ENCODE peak calls at places on chromosomes 7 and 10, in seven cellular contexts. One of them, this sample, is unnamed.

GRCh38 chr7:156889089-156889488 is 3.9 kb downstream of the LMBR1 start:
- DNase-seq in CD8-positive, alpha-beta T cell: no peak
- DNase-seq in epithelial cell of esophagus: peak; percentile 29
- DNase-seq in fibroblast of pulmonary artery: no peak
- DNase-seq in brain microvascular endothelial cell: no peak
- DNase-seq in astrocyte of the spinal cord: peak; percentile 20
- DNase-seq in PC-3: no peak
- DNase-seq in this sample: peak; percentile 38

GRCh38 chr7:94386416-94386815 is 8.3 kb upstream of the COL1A2 start:
- DNase-seq in PC-3: no peak
- DNase-seq in brain microvascular endothelial cell: no peak
- DNase-seq in astrocyte of the spinal cord: no peak
- DNase-seq in fibroblast of pulmonary artery: no peak
- DNase-seq in epithelial cell of esophagus: no peak
- DNase-seq in CD8-positive, alpha-beta T cell: no peak
- DNase-seq in this sample: no peak

GRCh38 chr7:134513169-134513752 is 14.1 kb upstream of the AKR1B10 start:
- DNase-seq in epithelial cell of esophagus: peak; percentile 79
- DNase-seq in astrocyte of the spinal cord: peak; percentile 49
- DNase-seq in CD8-positive, alpha-beta T cell: peak; percentile 53
- DNase-seq in brain microvascular endothelial cell: peak; percentile 30
- DNase-seq in fibroblast of pulmonary artery: peak; percentile 75
- DNase-seq in PC-3: peak; percentile 79
- DNase-seq in this sample: peak; percentile 59

GRCh38 chr7:40717242-40717641 is 582.4 kb downstream of the SUGCT start:
- DNase-seq in epithelial cell of esophagus: peak; percentile 96
- DNase-seq in brain microvascular endothelial cell: peak; percentile 90
- DNase-seq in astrocyte of the spinal cord: peak; percentile 68
- DNase-seq in CD8-positive, alpha-beta T cell: no peak
- DNase-seq in PC-3: peak; percentile 86
- DNase-seq in fibroblast of pulmonary artery: peak; percentile 92
- DNase-seq in this sample: peak; percentile 89

GRCh38 chr7:90246184-90246583 is 1.2 kb downstream of the CFAP69 start:
- DNase-seq in CD8-positive, alpha-beta T cell: no peak
- DNase-seq in brain microvascular endothelial cell: no peak
- DNase-seq in PC-3: peak; percentile 12
- DNase-seq in epithelial cell of esophagus: no peak
- DNase-seq in fibroblast of pulmonary artery: peak; percentile 79
- DNase-seq in astrocyte of the spinal cord: peak; percentile 6
- DNase-seq in this sample: peak; percentile 22

GRCh38 chr10:49595713-49596492 is 14.2 kb upstream of the SLC18A3 start:
- DNase-seq in brain microvascular endothelial cell: no peak
- DNase-seq in epithelial cell of esophagus: no peak
- DNase-seq in PC-3: peak; percentile 45
- DNase-seq in CD8-positive, alpha-beta T cell: peak; percentile 45
- DNase-seq in fibroblast of pulmonary artery: peak; percentile 23
- DNase-seq in astrocyte of the spinal cord: no peak
- DNase-seq in this sample: no peak

GRCh38 chr7:132066776-132067175 is 509.5 kb downstream of the PLXNA4 start:
- DNase-seq in fibroblast of pulmonary artery: peak; percentile 48
- DNase-seq in brain microvascular endothelial cell: peak; percentile 43
- DNase-seq in CD8-positive, alpha-beta T cell: no peak
- DNase-seq in PC-3: no peak
- DNase-seq in astrocyte of the spinal cord: peak; percentile 82
- DNase-seq in epithelial cell of esophagus: no peak
- DNase-seq in this sample: peak; percentile 13

GRCh38 chr7:132614428-132615076 is 38.3 kb upstream of the PLXNA4 start:
- DNase-seq in CD8-positive, alpha-beta T cell: no peak
- DNase-seq in fibroblast of pulmonary artery: peak; percentile 20
- DNase-seq in astrocyte of the spinal cord: peak; percentile 17
- DNase-seq in brain microvascular endothelial cell: no peak
- DNase-seq in PC-3: no peak
- DNase-seq in epithelial cell of esophagus: no peak
- DNase-seq in this sample: peak; percentile 3

GRCh38 chr10:14967897-14968296 is 8.7 kb downstream of the MEIG1 start:
- DNase-seq in CD8-positive, alpha-beta T cell: no peak
- DNase-seq in epithelial cell of esophagus: no peak
- DNase-seq in PC-3: no peak
- DNase-seq in brain microvascular endothelial cell: no peak
- DNase-seq in astrocyte of the spinal cord: no peak
- DNase-seq in fibroblast of pulmonary artery: no peak
- DNase-seq in this sample: no peak

GRCh38 chr10:14975672-14976273 is 16.6 kb downstream of the MEIG1 start:
- DNase-seq in astrocyte of the spinal cord: no peak
- DNase-seq in brain microvascular endothelial cell: no peak
- DNase-seq in PC-3: no peak
- DNase-seq in fibroblast of pulmonary artery: no peak
- DNase-seq in epithelial cell of esophagus: no peak
- DNase-seq in CD8-positive, alpha-beta T cell: no peak
- DNase-seq in this sample: no peak

GRCh38 chr10:14971867-14972448 is 12.8 kb downstream of the MEIG1 start:
- DNase-seq in PC-3: peak; percentile 13
- DNase-seq in fibroblast of pulmonary artery: peak; percentile 23
- DNase-seq in brain microvascular endothelial cell: no peak
- DNase-seq in astrocyte of the spinal cord: peak; percentile 13
- DNase-seq in epithelial cell of esophagus: peak; percentile 7
- DNase-seq in CD8-positive, alpha-beta T cell: peak; percentile 59
- DNase-seq in this sample: peak; percentile 34
- TF ChIP-seq CTCF in PC-3: peak; percentile 50
- TF ChIP-seq CTCF in fibroblast of pulmonary artery: peak; percentile 60
- TF ChIP-seq CTCF in brain microvascular endothelial cell: peak; percentile 77
- TF ChIP-seq CTCF in astrocyte of the spinal cord: peak; percentile 72
- TF ChIP-seq CTCF in epithelial cell of esophagus: peak; percentile 44
- TF ChIP-seq CTCF in CD8-positive, alpha-beta T cell: peak; percentile 62
- TF ChIP-seq CTCF in this sample: peak; percentile 70

DNA sequence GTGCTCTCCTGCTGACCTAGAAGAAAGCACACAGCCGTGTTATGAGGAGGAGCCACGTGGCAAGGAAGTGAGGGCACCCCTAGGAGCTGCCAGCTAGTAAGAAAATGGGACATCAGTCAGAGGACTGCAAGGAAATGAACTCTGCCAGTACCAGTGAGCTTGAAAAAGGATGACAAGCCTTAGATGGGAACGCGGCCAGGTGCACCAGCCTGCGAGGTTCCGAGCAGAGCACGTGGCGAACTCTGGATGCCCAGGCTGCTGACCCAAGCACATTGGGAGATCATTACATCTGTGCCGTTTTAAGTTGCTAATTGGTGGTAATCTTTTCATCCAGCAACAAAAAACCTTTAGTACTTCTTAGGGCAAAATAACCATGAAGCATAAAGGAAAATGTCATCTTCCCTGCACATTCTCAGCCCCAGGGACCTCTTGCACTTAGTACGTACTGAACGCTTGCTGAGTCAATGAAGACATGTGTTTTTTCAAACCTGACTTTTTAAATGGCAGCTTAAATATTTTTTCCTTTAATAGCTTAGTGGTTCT is 69.4 kb downstream of the AMZ1 start:
- DNase-seq in fibroblast of pulmonary artery: no peak
- DNase-seq in CD8-positive, alpha-beta T cell: no peak
- DNase-seq in brain microvascular endothelial cell: no peak
- DNase-seq in PC-3: peak; percentile 81
- DNase-seq in astrocyte of the spinal cord: no peak
- DNase-seq in epithelial cell of esophagus: peak; percentile 72
- DNase-seq in this sample: no peak
- H3K4me3 ChIP-seq in fibroblast of pulmonary artery: peak overlapping the region; percentile 20
- H3K4me3 ChIP-seq in CD8-positive, alpha-beta T cell: no peak overlapping the region
- H3K4me3 ChIP-seq in brain microvascular endothelial cell: peak overlapping the region; percentile 12
- H3K4me3 ChIP-seq in PC-3: peak overlapping the region; percentile 48
- H3K4me3 ChIP-seq in astrocyte of the spinal cord: no peak overlapping the region
- H3K4me3 ChIP-seq in epithelial cell of esophagus: no peak overlapping the region
- H3K4me3 ChIP-seq in this sample: no peak overlapping the region

GRCh38 chr7:111758332-111758731 is 196.0 kb upstream of the IMMP2L start:
- DNase-seq in astrocyte of the spinal cord: no peak
- DNase-seq in PC-3: peak; percentile 40
- DNase-seq in fibroblast of pulmonary artery: no peak
- DNase-seq in brain microvascular endothelial cell: no peak
- DNase-seq in epithelial cell of esophagus: no peak
- DNase-seq in CD8-positive, alpha-beta T cell: no peak
- DNase-seq in this sample: no peak

GRCh38 chr7:111765936-111766643 is 203.8 kb upstream of the IMMP2L start:
- DNase-seq in fibroblast of pulmonary artery: no peak
- DNase-seq in brain microvascular endothelial cell: peak; percentile 35
- DNase-seq in astrocyte of the spinal cord: peak; percentile 76
- DNase-seq in PC-3: no peak
- DNase-seq in epithelial cell of esophagus: peak; percentile 2
- DNase-seq in CD8-positive, alpha-beta T cell: no peak
- DNase-seq in this sample: peak; percentile 18

GRCh38 chr7:111762799-111763198 is 200.5 kb upstream of the IMMP2L start:
- DNase-seq in PC-3: no peak
- DNase-seq in fibroblast of pulmonary artery: no peak
- DNase-seq in brain microvascular endothelial cell: no peak
- DNase-seq in epithelial cell of esophagus: no peak
- DNase-seq in CD8-positive, alpha-beta T cell: no peak
- DNase-seq in astrocyte of the spinal cord: no peak
- DNase-seq in this sample: no peak

GRCh38 chr7:111760043-111760442 is 197.8 kb upstream of the IMMP2L start:
- DNase-seq in astrocyte of the spinal cord: no peak
- DNase-seq in CD8-positive, alpha-beta T cell: no peak
- DNase-seq in fibroblast of pulmonary artery: no peak
- DNase-seq in epithelial cell of esophagus: no peak
- DNase-seq in PC-3: no peak
- DNase-seq in brain microvascular endothelial cell: no peak
- DNase-seq in this sample: no peak

GRCh38 chr7:111763221-111763791 is 201.0 kb upstream of the IMMP2L start:
- DNase-seq in CD8-positive, alpha-beta T cell: no peak
- DNase-seq in PC-3: peak; percentile 55
- DNase-seq in astrocyte of the spinal cord: peak; percentile 75
- DNase-seq in fibroblast of pulmonary artery: peak; percentile 81
- DNase-seq in brain microvascular endothelial cell: peak; percentile 38
- DNase-seq in epithelial cell of esophagus: peak; percentile 59
- DNase-seq in this sample: peak; percentile 73
- TF ChIP-seq CTCF in CD8-positive, alpha-beta T cell: peak; percentile 24
- TF ChIP-seq CTCF in PC-3: peak; percentile 71
- TF ChIP-seq CTCF in astrocyte of the spinal cord: peak; percentile 69
- TF ChIP-seq CTCF in fibroblast of pulmonary artery: peak; percentile 68
- TF ChIP-seq CTCF in brain microvascular endothelial cell: peak; percentile 59
- TF ChIP-seq CTCF in epithelial cell of esophagus: peak; percentile 66
- TF ChIP-seq CTCF in this sample: peak; percentile 69

DNA sequence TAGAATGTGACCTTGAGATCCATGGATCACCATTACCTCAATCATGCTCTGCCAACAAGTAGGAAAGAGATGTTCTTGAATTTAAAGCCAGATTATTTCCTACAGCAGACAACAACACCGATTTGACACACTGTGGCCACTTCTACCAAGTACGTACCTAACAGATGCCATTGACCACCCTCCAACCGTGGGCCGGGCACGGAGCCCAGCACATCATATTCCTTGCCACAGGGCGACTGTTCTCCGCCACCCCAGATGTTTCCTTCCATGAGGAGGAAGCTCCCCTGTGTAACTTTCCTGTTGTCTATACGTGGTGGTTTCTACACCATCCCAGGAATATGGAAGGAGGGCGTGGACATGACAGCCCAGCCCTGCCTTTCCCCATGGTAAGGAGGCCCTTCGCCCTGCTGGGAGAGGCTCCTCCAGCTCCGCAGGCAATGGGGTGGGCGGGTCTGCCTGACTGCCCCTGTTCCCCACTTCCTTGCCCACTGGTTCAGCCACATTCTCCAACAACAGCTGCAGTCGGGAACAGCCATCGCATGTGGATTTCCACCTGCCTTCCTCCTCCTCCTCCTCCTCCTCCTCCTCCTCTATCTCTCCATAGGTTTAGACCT is 7.2 kb downstream of the CHST15 start:
- DNase-seq in astrocyte of the spinal cord: no peak
- DNase-seq in PC-3: no peak
- DNase-seq in epithelial cell of esophagus: no peak
- DNase-seq in fibroblast of pulmonary artery: no peak
- DNase-seq in brain microvascular endothelial cell: no peak
- DNase-seq in CD8-positive, alpha-beta T cell: no peak
- DNase-seq in this sample: no peak
- H3K4me3 ChIP-seq in astrocyte of the spinal cord: no peak overlapping the region
- H3K4me3 ChIP-seq in PC-3: no peak overlapping the region
- H3K4me3 ChIP-seq in epithelial cell of esophagus: no peak overlapping the region
- H3K4me3 ChIP-seq in fibroblast of pulmonary artery: no peak overlapping the region
- H3K4me3 ChIP-seq in brain microvascular endothelial cell: no peak overlapping the region
- H3K4me3 ChIP-seq in CD8-positive, alpha-beta T cell: no peak overlapping the region
- H3K4me3 ChIP-seq in this sample: no peak overlapping the region

DNA sequence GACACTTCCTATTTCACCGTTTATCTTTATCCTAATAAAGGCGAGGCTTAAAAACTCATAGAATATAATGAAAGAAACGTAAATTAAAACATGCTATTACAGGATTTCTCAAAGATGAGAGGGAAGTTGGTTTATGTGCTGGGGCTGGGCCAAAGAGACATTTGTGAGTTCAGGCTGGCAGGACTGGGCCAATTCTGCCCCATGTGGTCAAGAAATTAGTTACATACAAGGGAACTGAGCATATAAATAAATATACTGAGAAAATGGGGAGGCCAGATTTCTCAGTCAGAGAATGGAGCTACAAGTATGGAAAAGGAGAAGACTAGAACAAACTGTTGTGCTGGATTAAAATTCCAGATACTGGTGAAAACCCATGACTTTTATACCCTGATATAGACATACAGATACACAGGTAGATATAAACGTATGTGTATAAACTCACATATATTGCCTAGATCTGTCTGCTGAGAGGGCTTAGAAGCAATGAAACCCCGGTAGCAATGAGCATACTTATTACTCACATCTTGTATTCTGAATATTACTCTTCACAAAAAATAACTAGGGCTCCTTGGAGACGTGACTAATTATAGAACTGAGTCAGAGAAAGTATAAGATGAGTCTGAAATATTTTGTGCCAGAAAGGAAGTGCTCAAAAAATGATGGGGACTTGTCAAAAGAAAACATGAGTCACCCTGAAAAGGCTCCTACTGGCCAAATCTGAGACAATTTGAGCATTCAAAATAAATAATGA is 155.7 kb upstream of the FGFR2 start:
- DNase-seq in epithelial cell of esophagus: peak; percentile 92
- DNase-seq in astrocyte of the spinal cord: peak; percentile 84
- DNase-seq in brain microvascular endothelial cell: peak; percentile 66
- DNase-seq in CD8-positive, alpha-beta T cell: no peak
- DNase-seq in fibroblast of pulmonary artery: peak; percentile 80
- DNase-seq in PC-3: peak; percentile 88
- DNase-seq in this sample: peak; percentile 37
- TF ChIP-seq CTCF in epithelial cell of esophagus: peak; percentile 35
- TF ChIP-seq CTCF in astrocyte of the spinal cord: peak; percentile 31
- TF ChIP-seq CTCF in brain microvascular endothelial cell: peak; percentile 57
- TF ChIP-seq CTCF in CD8-positive, alpha-beta T cell: no peak
- TF ChIP-seq CTCF in fibroblast of pulmonary artery: peak; percentile 51
- TF ChIP-seq CTCF in PC-3: peak; percentile 46
- TF ChIP-seq CTCF in this sample: peak; percentile 40

DNA sequence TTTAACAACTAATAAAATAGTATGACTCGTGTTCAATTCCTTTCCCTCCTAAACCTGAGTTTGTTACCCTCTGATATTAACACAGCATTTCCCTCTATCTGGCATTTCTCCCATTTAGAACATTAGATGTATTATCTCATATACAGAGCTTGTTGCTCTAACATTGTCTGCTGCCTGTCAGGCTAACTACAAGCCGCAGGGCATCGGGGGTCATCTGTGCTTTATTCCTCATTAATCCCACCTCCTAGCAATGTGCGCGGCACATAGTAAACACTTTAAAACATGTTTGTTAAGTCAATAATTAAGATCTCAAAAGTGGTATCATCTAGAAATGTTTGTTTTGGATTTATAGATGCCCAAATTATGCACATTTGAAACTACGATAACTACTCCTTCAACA is 52.9 kb upstream of the NEBL start:
- DNase-seq in epithelial cell of esophagus: no peak
- DNase-seq in CD8-positive, alpha-beta T cell: no peak
- DNase-seq in fibroblast of pulmonary artery: no peak
- DNase-seq in astrocyte of the spinal cord: no peak
- DNase-seq in brain microvascular endothelial cell: no peak
- DNase-seq in PC-3: no peak
- DNase-seq in this sample: no peak
- H3K4me3 ChIP-seq in epithelial cell of esophagus: no peak overlapping the region
- H3K4me3 ChIP-seq in CD8-positive, alpha-beta T cell: no peak overlapping the region
- H3K4me3 ChIP-seq in fibroblast of pulmonary artery: no peak overlapping the region
- H3K4me3 ChIP-seq in astrocyte of the spinal cord: no peak overlapping the region
- H3K4me3 ChIP-seq in brain microvascular endothelial cell: no peak overlapping the region
- H3K4me3 ChIP-seq in PC-3: no peak overlapping the region
- H3K4me3 ChIP-seq in this sample: no peak overlapping the region

This sample was measured in fibroblast of villous mesenchyme.